ENCODE peak calls at places on chromosome 1, in seven cellular contexts. One of them, this sample, is unnamed.

GRCh38 chr1:184622136-184622823 is 132.4 kb downstream of the EDEM3 start:
- DNase-seq in non-pigmented ciliary epithelial cell: peak; percentile 37
- DNase-seq in stimulated activated naive CD4-positive, alpha-beta T cell treated with Interleukin-2 at 50 U/mL for 16 hours: no peak
- DNase-seq in activated CD4-positive, alpha-beta T cell treated with anti-CD3 and anti-CD28 coated beads, Interleukin-2, amount 50 U/mL, for 1 hour: no peak
- DNase-seq in astrocyte of the spinal cord: peak; percentile 95
- DNase-seq in WTC11: no peak
- DNase-seq in CD4-positive, alpha-beta T cell: no peak
- DNase-seq in this sample: no peak

GRCh38 chr1:53107570-53108322 is 34.7 kb downstream of the SLC1A7 start:
- DNase-seq in non-pigmented ciliary epithelial cell: no peak
- DNase-seq in stimulated activated naive CD4-positive, alpha-beta T cell treated with Interleukin-2 at 50 U/mL for 16 hours: no peak
- DNase-seq in WTC11: no peak
- DNase-seq in CD4-positive, alpha-beta T cell: no peak
- DNase-seq in astrocyte of the spinal cord: peak; percentile 67
- DNase-seq in activated CD4-positive, alpha-beta T cell treated with anti-CD3 and anti-CD28 coated beads, Interleukin-2, amount 50 U/mL, for 1 hour: no peak
- DNase-seq in this sample: no peak

GRCh38 chr1:50369830-50370229 is 53.4 kb downstream of the DMRTA2 start:
- DNase-seq in non-pigmented ciliary epithelial cell: no peak
- DNase-seq in CD4-positive, alpha-beta T cell: no peak
- DNase-seq in activated CD4-positive, alpha-beta T cell treated with anti-CD3 and anti-CD28 coated beads, Interleukin-2, amount 50 U/mL, for 1 hour: no peak
- DNase-seq in stimulated activated naive CD4-positive, alpha-beta T cell treated with Interleukin-2 at 50 U/mL for 16 hours: no peak
- DNase-seq in astrocyte of the spinal cord: no peak
- DNase-seq in WTC11: peak; percentile 33
- DNase-seq in this sample: no peak

GRCh38 chr1:869499-870244 is 54.1 kb upstream of the SAMD11 start:
- DNase-seq in astrocyte of the spinal cord: peak; percentile 4
- DNase-seq in stimulated activated naive CD4-positive, alpha-beta T cell treated with Interleukin-2 at 50 U/mL for 16 hours: peak; percentile 79
- DNase-seq in activated CD4-positive, alpha-beta T cell treated with anti-CD3 and anti-CD28 coated beads, Interleukin-2, amount 50 U/mL, for 1 hour: peak; percentile 86
- DNase-seq in non-pigmented ciliary epithelial cell: no peak
- DNase-seq in WTC11: peak; percentile 79
- DNase-seq in CD4-positive, alpha-beta T cell: peak; percentile 81
- DNase-seq in this sample: peak; percentile 80

GRCh38 chr1:230104395-230105244 is 37.6 kb downstream of the GALNT2 start:
- DNase-seq in activated CD4-positive, alpha-beta T cell treated with anti-CD3 and anti-CD28 coated beads, Interleukin-2, amount 50 U/mL, for 1 hour: peak; percentile 41
- DNase-seq in non-pigmented ciliary epithelial cell: peak; percentile 97
- DNase-seq in stimulated activated naive CD4-positive, alpha-beta T cell treated with Interleukin-2 at 50 U/mL for 16 hours: peak; percentile 84
- DNase-seq in WTC11: no peak
- DNase-seq in CD4-positive, alpha-beta T cell: peak; percentile 38
- DNase-seq in astrocyte of the spinal cord: peak; percentile 99
- DNase-seq in this sample: peak; percentile 50

GRCh38 chr1:230090194-230090711 is 23.2 kb downstream of the GALNT2 start:
- DNase-seq in astrocyte of the spinal cord: peak; percentile 77
- DNase-seq in stimulated activated naive CD4-positive, alpha-beta T cell treated with Interleukin-2 at 50 U/mL for 16 hours: no peak
- DNase-seq in non-pigmented ciliary epithelial cell: peak; percentile 66
- DNase-seq in WTC11: no peak
- DNase-seq in CD4-positive, alpha-beta T cell: no peak
- DNase-seq in activated CD4-positive, alpha-beta T cell treated with anti-CD3 and anti-CD28 coated beads, Interleukin-2, amount 50 U/mL, for 1 hour: no peak
- DNase-seq in this sample: no peak

GRCh38 chr1:55484173-55484572 is 269.0 kb upstream of the USP24 start:
- DNase-seq in non-pigmented ciliary epithelial cell: no peak
- DNase-seq in WTC11: no peak
- DNase-seq in astrocyte of the spinal cord: no peak
- DNase-seq in CD4-positive, alpha-beta T cell: no peak
- DNase-seq in stimulated activated naive CD4-positive, alpha-beta T cell treated with Interleukin-2 at 50 U/mL for 16 hours: no peak
- DNase-seq in activated CD4-positive, alpha-beta T cell treated with anti-CD3 and anti-CD28 coated beads, Interleukin-2, amount 50 U/mL, for 1 hour: no peak
- DNase-seq in this sample: no peak

GRCh38 chr1:204017032-204017431 is 55.9 kb upstream of the SOX13 start:
- DNase-seq in stimulated activated naive CD4-positive, alpha-beta T cell treated with Interleukin-2 at 50 U/mL for 16 hours: no peak
- DNase-seq in WTC11: no peak
- DNase-seq in CD4-positive, alpha-beta T cell: no peak
- DNase-seq in activated CD4-positive, alpha-beta T cell treated with anti-CD3 and anti-CD28 coated beads, Interleukin-2, amount 50 U/mL, for 1 hour: no peak
- DNase-seq in non-pigmented ciliary epithelial cell: no peak
- DNase-seq in astrocyte of the spinal cord: no peak
- DNase-seq in this sample: no peak

GRCh38 chr1:111399792-111400610 is 27.5 kb downstream of the OVGP1 start:
- DNase-seq in astrocyte of the spinal cord: peak; percentile 47
- DNase-seq in activated CD4-positive, alpha-beta T cell treated with anti-CD3 and anti-CD28 coated beads, Interleukin-2, amount 50 U/mL, for 1 hour: peak; percentile 41
- DNase-seq in non-pigmented ciliary epithelial cell: peak; percentile 5
- DNase-seq in CD4-positive, alpha-beta T cell: peak; percentile 7
- DNase-seq in stimulated activated naive CD4-positive, alpha-beta T cell treated with Interleukin-2 at 50 U/mL for 16 hours: no peak
- DNase-seq in WTC11: peak; percentile 37
- DNase-seq in this sample: no peak

GRCh38 chr1:206503591-206504362 is 3.6 kb upstream of the RASSF5 start:
- DNase-seq in stimulated activated naive CD4-positive, alpha-beta T cell treated with Interleukin-2 at 50 U/mL for 16 hours: peak; percentile 47
- DNase-seq in activated CD4-positive, alpha-beta T cell treated with anti-CD3 and anti-CD28 coated beads, Interleukin-2, amount 50 U/mL, for 1 hour: no peak
- DNase-seq in non-pigmented ciliary epithelial cell: peak; percentile 98
- DNase-seq in CD4-positive, alpha-beta T cell: no peak
- DNase-seq in astrocyte of the spinal cord: peak; percentile 97
- DNase-seq in WTC11: no peak
- DNase-seq in this sample: peak; percentile 49

GRCh38 chr1:40373323-40374283 is at the start of gene SMAP2:
- DNase-seq in CD4-positive, alpha-beta T cell: peak; percentile 95
- DNase-seq in WTC11: peak; percentile 97
- DNase-seq in non-pigmented ciliary epithelial cell: no peak
- DNase-seq in stimulated activated naive CD4-positive, alpha-beta T cell treated with Interleukin-2 at 50 U/mL for 16 hours: peak; percentile 94
- DNase-seq in astrocyte of the spinal cord: peak; percentile 97
- DNase-seq in activated CD4-positive, alpha-beta T cell treated with anti-CD3 and anti-CD28 coated beads, Interleukin-2, amount 50 U/mL, for 1 hour: peak; percentile 94
- DNase-seq in this sample: peak; percentile 98

GRCh38 chr1:191350938-191351337 is 807.3 kb upstream of the RGS18 start:
- DNase-seq in non-pigmented ciliary epithelial cell: no peak
- DNase-seq in stimulated activated naive CD4-positive, alpha-beta T cell treated with Interleukin-2 at 50 U/mL for 16 hours: no peak
- DNase-seq in CD4-positive, alpha-beta T cell: no peak
- DNase-seq in activated CD4-positive, alpha-beta T cell treated with anti-CD3 and anti-CD28 coated beads, Interleukin-2, amount 50 U/mL, for 1 hour: no peak
- DNase-seq in astrocyte of the spinal cord: no peak
- DNase-seq in WTC11: no peak
- DNase-seq in this sample: no peak

GRCh38 chr1:28773105-28773504 is 36.4 kb downstream of the YTHDF2 start:
- DNase-seq in astrocyte of the spinal cord: no peak
- DNase-seq in activated CD4-positive, alpha-beta T cell treated with anti-CD3 and anti-CD28 coated beads, Interleukin-2, amount 50 U/mL, for 1 hour: no peak
- DNase-seq in WTC11: no peak
- DNase-seq in CD4-positive, alpha-beta T cell: no peak
- DNase-seq in stimulated activated naive CD4-positive, alpha-beta T cell treated with Interleukin-2 at 50 U/mL for 16 hours: no peak
- DNase-seq in non-pigmented ciliary epithelial cell: no peak
- DNase-seq in this sample: no peak

GRCh38 chr1:158686430-158687009 is at the start of gene SPTA1:
- DNase-seq in WTC11: no peak
- DNase-seq in stimulated activated naive CD4-positive, alpha-beta T cell treated with Interleukin-2 at 50 U/mL for 16 hours: no peak
- DNase-seq in astrocyte of the spinal cord: no peak
- DNase-seq in activated CD4-positive, alpha-beta T cell treated with anti-CD3 and anti-CD28 coated beads, Interleukin-2, amount 50 U/mL, for 1 hour: no peak
- DNase-seq in CD4-positive, alpha-beta T cell: no peak
- DNase-seq in non-pigmented ciliary epithelial cell: no peak
- DNase-seq in this sample: no peak

GRCh38 chr1:160206421-160207117 is 1.4 kb downstream of the PEA15 start:
- DNase-seq in non-pigmented ciliary epithelial cell: peak; percentile 79
- DNase-seq in activated CD4-positive, alpha-beta T cell treated with anti-CD3 and anti-CD28 coated beads, Interleukin-2, amount 50 U/mL, for 1 hour: no peak
- DNase-seq in CD4-positive, alpha-beta T cell: no peak
- DNase-seq in WTC11: no peak
- DNase-seq in stimulated activated naive CD4-positive, alpha-beta T cell treated with Interleukin-2 at 50 U/mL for 16 hours: no peak
- DNase-seq in astrocyte of the spinal cord: peak; percentile 85
- DNase-seq in this sample: no peak

This sample was measured in GM06990.